ENCODE peak calls at places on chromosomes 7 and 10, in four cellular contexts. A is lung, X is right cardiac atrium, D is MM.1S. N is an unnamed sample. For H3K4me1 and H3K9me3, the result is how much of the 10 kb centered on the place peaks cover.

GRCh38 chr10:103592186-103593021 is 98.9 kb downstream of the NEURL1 start:
- DNase-seq in A (no peak), X (no peak), D (peak), N (no peak)

GRCh38 chr10:121510201-121510771 is 88.0 kb downstream of the FGFR2 start:
- DNase-seq in A (no peak), X (no peak), D (no peak), N (no peak)

GRCh38 chr7:75776295-75776971 is 4.4 kb upstream of the CCL26 start:
- DNase-seq in A (no peak), X (no peak), D (peak), N (no peak)

GRCh38 chr10:54284526-54285193 is 516.4 kb downstream of the PCDH15 start:
- DNase-seq in A (no peak), X (no peak), D (no peak), N (no peak)

GRCh38 chr10:61313460-61313859 is 139.7 kb downstream of the TMEM26 start:
- DNase-seq in A (no peak), X (no peak), D (no peak), N (no peak)

GRCh38 chr7:139830779-139831498 is 1.9 kb downstream of the TBXAS1 start:
- DNase-seq in A (no peak), X (no peak), D (no peak), N (no peak)

GRCh38 chr7:24283900-24284698 is at the start of gene NPY:
- DNase-seq in A (no peak), X (no peak), D (no peak), N (no peak)

GRCh38 chr7:36036590-36036989 is 116.5 kb upstream of the EEPD1 start:
- DNase-seq in A (no peak), X (peak), D (no peak), N (no peak)

GRCh38 chr10:74150151-74151056 is at the start of gene AP3M1:
- DNase-seq in A (peak), X (peak), D (peak), N (peak)

GRCh38 chr10:970311-971149 is 17.7 kb upstream of the GTPBP4 start:
- DNase-seq in A (peak), X (no peak), D (no peak), N (peak)

GRCh38 chr10:93199221-93199681 is 125.6 kb downstream of the CYP26A1 start:
- DNase-seq in A (peak), X (peak), D (no peak), N (peak)

GRCh38 chr7:133837248-133837647 is 289.9 kb upstream of the LRGUK start:
- DNase-seq in A (no peak), X (no peak), D (no peak), N (no peak)

GRCh38 chr10:19347592-19347991 is 299.0 kb downstream of the MALRD1 start:
- DNase-seq in A (no peak), X (no peak), D (no peak), N (no peak)

GRCh38 chr7:108455833-108456677 is at the start of gene NRCAM:
- DNase-seq in A (no peak), X (peak), D (no peak), N (no peak)

GRCh38 chr7:7911756-7912155 is 56.8 kb upstream of the GLCCI1 start:
- DNase-seq in A (no peak), X (no peak), D (no peak), N (no peak)

DNA sequence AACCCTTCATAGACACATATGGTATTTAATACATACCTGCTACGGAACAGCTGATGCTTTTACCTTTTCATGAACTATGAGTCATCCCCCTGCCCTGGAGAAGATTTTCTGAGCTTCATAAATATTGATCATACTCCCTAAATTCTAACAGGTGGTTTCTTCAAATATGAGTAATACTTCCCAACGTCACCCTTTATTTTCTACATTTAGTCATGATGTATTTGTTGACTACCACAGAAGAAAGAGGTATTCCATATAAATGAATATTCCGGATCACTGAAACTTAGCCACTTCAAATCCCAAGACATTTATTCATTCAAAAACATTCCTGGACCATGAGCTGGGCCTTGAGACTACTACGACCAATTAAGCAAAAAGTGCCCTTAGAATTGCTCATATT is 395.7 kb upstream of the NPVF start:
- DNase-seq in A (no peak), X (no peak), D (no peak), N (no peak)
- H3K4me1 ChIP-seq in A (under half), X (under half), D (under half), N (under half)

GRCh38 chr10:71836594-71836970 is 14.5 kb downstream of the PSAP start:
- DNase-seq in A (no peak), X (no peak), D (no peak), N (no peak)
- H3K4me3 ChIP-seq in A (no peak), X (no peak), D (no peak), N (no peak)

GRCh38 chr10:129820451-129820850 is 143.6 kb downstream of the EBF3 start:
- DNase-seq in A (no peak), X (no peak), D (no peak), N (no peak)
- H3K9me3 ChIP-seq in A (under half), X (under half), D (under half), N (under half)

DNA sequence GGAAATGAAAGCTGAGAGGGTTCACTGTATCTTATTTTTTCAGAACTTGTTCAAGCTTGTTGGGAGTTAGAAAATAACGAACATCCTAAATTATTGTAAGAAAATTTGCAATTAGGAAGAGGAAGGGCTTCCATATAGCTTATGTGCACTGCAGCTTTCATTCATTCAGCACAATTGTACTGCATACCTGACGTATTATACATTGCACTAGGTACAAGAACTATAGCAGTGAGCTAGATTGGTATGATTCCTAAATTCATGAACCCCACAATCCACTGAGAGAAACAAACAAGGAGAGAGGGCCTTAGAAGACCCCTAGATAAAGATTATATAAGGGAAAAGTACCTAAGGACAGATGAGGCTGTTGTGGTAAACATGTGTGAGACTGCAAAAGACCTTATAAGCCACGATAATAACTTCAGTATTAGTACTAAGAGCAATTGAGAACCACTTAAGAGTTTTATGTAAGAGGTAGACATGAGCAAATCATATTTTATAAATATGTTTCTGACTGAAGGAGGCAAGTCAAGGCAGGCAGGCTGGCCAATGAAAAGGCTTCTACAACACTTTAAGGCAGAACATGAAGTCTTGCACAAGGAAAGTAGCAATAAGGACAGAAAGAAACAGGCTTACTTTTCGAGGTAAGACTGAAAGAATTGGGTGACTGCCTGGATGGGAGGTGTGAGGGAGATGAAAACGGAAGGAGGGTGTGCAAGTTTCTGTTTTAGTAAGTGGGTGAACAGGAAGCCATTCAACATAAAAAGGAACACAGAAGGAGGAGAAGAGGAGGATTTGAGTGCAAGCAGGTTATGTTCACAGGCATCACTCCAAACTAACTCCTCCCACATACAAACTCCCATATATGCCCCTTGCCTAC is 77.9 kb upstream of the LRRN3 start:
- DNase-seq in A (peak), X (no peak), D (peak), N (no peak)
- H3K4me1 ChIP-seq in A (under half), X (under half), D (under half), N (under half)

N was measured in colonic mucosa.